ENCODE peak calls at places on chromosomes 5 and 9, in ten cellular contexts. One of them, this sample, is unnamed.
A peak's percentile ranks its signal among the peaks of the same experiment; 100 is the strongest.

GRCh38 chr5:105371169-105371568 is 1808.6 kb upstream of the NUDT12 start:
- DNase-seq in heart right ventricle: no peak
- DNase-seq in body of pancreas: no peak
- DNase-seq in endothelial cell of umbilical vein: no peak
- DNase-seq in naive thymus-derived CD4-positive, alpha-beta T cell: no peak
- DNase-seq in ovary: no peak
- DNase-seq in left lung: no peak
- DNase-seq in CD8-positive, alpha-beta memory T cell: no peak
- DNase-seq in uterus: no peak
- DNase-seq in mucosa of descending colon: no peak
- DNase-seq in this sample: no peak

GRCh38 chr9:80648336-80648735 is 1041.0 kb downstream of the TLE1 start:
- DNase-seq in heart right ventricle: no peak
- DNase-seq in body of pancreas: no peak
- DNase-seq in endothelial cell of umbilical vein: no peak
- DNase-seq in naive thymus-derived CD4-positive, alpha-beta T cell: no peak
- DNase-seq in ovary: no peak
- DNase-seq in left lung: no peak
- DNase-seq in CD8-positive, alpha-beta memory T cell: no peak
- DNase-seq in uterus: no peak
- DNase-seq in mucosa of descending colon: no peak
- DNase-seq in this sample: no peak

GRCh38 chr5:59656351-59657254 is 236.9 kb downstream of the PDE4D start:
- DNase-seq in heart right ventricle: no peak
- DNase-seq in body of pancreas: no peak
- DNase-seq in endothelial cell of umbilical vein: no peak
- DNase-seq in naive thymus-derived CD4-positive, alpha-beta T cell: no peak
- DNase-seq in ovary: no peak
- DNase-seq in left lung: no peak
- DNase-seq in CD8-positive, alpha-beta memory T cell: no peak
- DNase-seq in uterus: no peak
- DNase-seq in mucosa of descending colon: no peak
- DNase-seq in this sample: no peak

GRCh38 chr5:135360278-135361274 is 38.5 kb downstream of the MACROH2A1 start:
- DNase-seq in heart right ventricle: no peak
- DNase-seq in body of pancreas: no peak
- DNase-seq in endothelial cell of umbilical vein: no peak
- DNase-seq in naive thymus-derived CD4-positive, alpha-beta T cell: no peak
- DNase-seq in ovary: no peak
- DNase-seq in left lung: no peak
- DNase-seq in CD8-positive, alpha-beta memory T cell: no peak
- DNase-seq in uterus: no peak
- DNase-seq in mucosa of descending colon: no peak
- DNase-seq in this sample: no peak

GRCh38 chr5:112479418-112479817 is 60.3 kb upstream of the EPB41L4A start:
- DNase-seq in heart right ventricle: no peak
- DNase-seq in body of pancreas: no peak
- DNase-seq in endothelial cell of umbilical vein: peak; percentile 76
- DNase-seq in naive thymus-derived CD4-positive, alpha-beta T cell: no peak
- DNase-seq in ovary: no peak
- DNase-seq in left lung: no peak
- DNase-seq in CD8-positive, alpha-beta memory T cell: no peak
- DNase-seq in uterus: no peak
- DNase-seq in mucosa of descending colon: no peak
- DNase-seq in this sample: no peak

GRCh38 chr9:93464876-93465275 is 11.5 kb upstream of the FAM120AOS start:
- DNase-seq in heart right ventricle: no peak
- DNase-seq in body of pancreas: no peak
- DNase-seq in endothelial cell of umbilical vein: no peak
- DNase-seq in naive thymus-derived CD4-positive, alpha-beta T cell: no peak
- DNase-seq in ovary: no peak
- DNase-seq in left lung: no peak
- DNase-seq in CD8-positive, alpha-beta memory T cell: no peak
- DNase-seq in uterus: no peak
- DNase-seq in mucosa of descending colon: no peak
- DNase-seq in this sample: no peak

GRCh38 chr5:52888363-52888762 is 100.6 kb downstream of the ITGA1 start:
- DNase-seq in heart right ventricle: no peak
- DNase-seq in body of pancreas: no peak
- DNase-seq in endothelial cell of umbilical vein: no peak
- DNase-seq in naive thymus-derived CD4-positive, alpha-beta T cell: no peak
- DNase-seq in ovary: no peak
- DNase-seq in left lung: no peak
- DNase-seq in CD8-positive, alpha-beta memory T cell: no peak
- DNase-seq in uterus: no peak
- DNase-seq in mucosa of descending colon: no peak
- DNase-seq in this sample: no peak

GRCh38 chr5:179486596-179487051 is 63.7 kb upstream of the RUFY1 start:
- DNase-seq in heart right ventricle: no peak
- DNase-seq in body of pancreas: no peak
- DNase-seq in endothelial cell of umbilical vein: no peak
- DNase-seq in naive thymus-derived CD4-positive, alpha-beta T cell: no peak
- DNase-seq in ovary: no peak
- DNase-seq in left lung: no peak
- DNase-seq in CD8-positive, alpha-beta memory T cell: no peak
- DNase-seq in uterus: no peak
- DNase-seq in mucosa of descending colon: no peak
- DNase-seq in this sample: no peak

GRCh38 chr5:174690256-174690655 is 34.1 kb upstream of the MSX2 start:
- DNase-seq in heart right ventricle: no peak
- DNase-seq in body of pancreas: no peak
- DNase-seq in endothelial cell of umbilical vein: no peak
- DNase-seq in naive thymus-derived CD4-positive, alpha-beta T cell: no peak
- DNase-seq in ovary: no peak
- DNase-seq in left lung: no peak
- DNase-seq in CD8-positive, alpha-beta memory T cell: no peak
- DNase-seq in uterus: no peak
- DNase-seq in mucosa of descending colon: no peak
- DNase-seq in this sample: no peak

GRCh38 chr5:72841756-72842535 is 25.5 kb downstream of the TNPO1 start:
- DNase-seq in heart right ventricle: no peak
- DNase-seq in body of pancreas: no peak
- DNase-seq in endothelial cell of umbilical vein: peak; percentile 73
- DNase-seq in naive thymus-derived CD4-positive, alpha-beta T cell: no peak
- DNase-seq in ovary: no peak
- DNase-seq in left lung: no peak
- DNase-seq in CD8-positive, alpha-beta memory T cell: no peak
- DNase-seq in uterus: no peak
- DNase-seq in mucosa of descending colon: no peak
- DNase-seq in this sample: no peak

GRCh38 chr5:82327961-82328360 is 49.8 kb upstream of the RPS23 start:
- DNase-seq in heart right ventricle: no peak
- DNase-seq in body of pancreas: no peak
- DNase-seq in endothelial cell of umbilical vein: no peak
- DNase-seq in naive thymus-derived CD4-positive, alpha-beta T cell: no peak
- DNase-seq in ovary: no peak
- DNase-seq in left lung: no peak
- DNase-seq in CD8-positive, alpha-beta memory T cell: no peak
- DNase-seq in uterus: no peak
- DNase-seq in mucosa of descending colon: no peak
- DNase-seq in this sample: no peak

GRCh38 chr9:92324889-92325268 is 271 bp downstream of the NOL8 start:
- DNase-seq in heart right ventricle: no peak
- DNase-seq in body of pancreas: no peak
- DNase-seq in endothelial cell of umbilical vein: no peak
- DNase-seq in naive thymus-derived CD4-positive, alpha-beta T cell: no peak
- DNase-seq in ovary: no peak
- DNase-seq in left lung: no peak
- DNase-seq in CD8-positive, alpha-beta memory T cell: no peak
- DNase-seq in uterus: no peak
- DNase-seq in mucosa of descending colon: peak; percentile 67
- DNase-seq in this sample: no peak

GRCh38 chr9:27395484-27395921 is 98.6 kb upstream of the EQTN start:
- DNase-seq in heart right ventricle: no peak
- DNase-seq in body of pancreas: no peak
- DNase-seq in endothelial cell of umbilical vein: no peak
- DNase-seq in naive thymus-derived CD4-positive, alpha-beta T cell: no peak
- DNase-seq in ovary: no peak
- DNase-seq in left lung: no peak
- DNase-seq in CD8-positive, alpha-beta memory T cell: no peak
- DNase-seq in uterus: no peak
- DNase-seq in mucosa of descending colon: no peak
- DNase-seq in this sample: no peak

GRCh38 chr5:1174122-1174936 is 27.1 kb upstream of the SLC6A19 start:
- DNase-seq in heart right ventricle: peak; percentile 68
- DNase-seq in body of pancreas: peak; percentile 72
- DNase-seq in endothelial cell of umbilical vein: peak; percentile 63
- DNase-seq in naive thymus-derived CD4-positive, alpha-beta T cell: no peak
- DNase-seq in ovary: no peak
- DNase-seq in left lung: peak; percentile 38
- DNase-seq in CD8-positive, alpha-beta memory T cell: no peak
- DNase-seq in uterus: peak; percentile 25
- DNase-seq in mucosa of descending colon: peak; percentile 74
- DNase-seq in this sample: peak; percentile 25

GRCh38 chr9:88947581-88948573 is 43.4 kb upstream of the S1PR3 start:
- DNase-seq in heart right ventricle: no peak
- DNase-seq in body of pancreas: no peak
- DNase-seq in endothelial cell of umbilical vein: no peak
- DNase-seq in naive thymus-derived CD4-positive, alpha-beta T cell: no peak
- DNase-seq in ovary: no peak
- DNase-seq in left lung: no peak
- DNase-seq in CD8-positive, alpha-beta memory T cell: no peak
- DNase-seq in uterus: no peak
- DNase-seq in mucosa of descending colon: no peak
- DNase-seq in this sample: no peak

GRCh38 chr5:141969783-141970741 is 1.2 kb downstream of the RNF14 start:
- DNase-seq in heart right ventricle: no peak
- DNase-seq in body of pancreas: no peak
- DNase-seq in endothelial cell of umbilical vein: no peak
- DNase-seq in naive thymus-derived CD4-positive, alpha-beta T cell: no peak
- DNase-seq in ovary: no peak
- DNase-seq in left lung: no peak
- DNase-seq in CD8-positive, alpha-beta memory T cell: no peak
- DNase-seq in uterus: no peak
- DNase-seq in mucosa of descending colon: no peak
- DNase-seq in this sample: no peak

GRCh38 chr5:138594305-138595058 is 19.3 kb upstream of the HSPA9 start:
- DNase-seq in heart right ventricle: no peak
- DNase-seq in body of pancreas: no peak
- DNase-seq in endothelial cell of umbilical vein: no peak
- DNase-seq in naive thymus-derived CD4-positive, alpha-beta T cell: no peak
- DNase-seq in ovary: no peak
- DNase-seq in left lung: no peak
- DNase-seq in CD8-positive, alpha-beta memory T cell: no peak
- DNase-seq in uterus: no peak
- DNase-seq in mucosa of descending colon: no peak
- DNase-seq in this sample: no peak

GRCh38 chr9:129666575-129666974 is 1.1 kb downstream of the PRRX2 start:
- DNase-seq in heart right ventricle: no peak
- DNase-seq in body of pancreas: no peak
- DNase-seq in endothelial cell of umbilical vein: no peak
- DNase-seq in naive thymus-derived CD4-positive, alpha-beta T cell: no peak
- DNase-seq in ovary: no peak
- DNase-seq in left lung: no peak
- DNase-seq in CD8-positive, alpha-beta memory T cell: no peak
- DNase-seq in uterus: no peak
- DNase-seq in mucosa of descending colon: no peak
- DNase-seq in this sample: no peak

DNA sequence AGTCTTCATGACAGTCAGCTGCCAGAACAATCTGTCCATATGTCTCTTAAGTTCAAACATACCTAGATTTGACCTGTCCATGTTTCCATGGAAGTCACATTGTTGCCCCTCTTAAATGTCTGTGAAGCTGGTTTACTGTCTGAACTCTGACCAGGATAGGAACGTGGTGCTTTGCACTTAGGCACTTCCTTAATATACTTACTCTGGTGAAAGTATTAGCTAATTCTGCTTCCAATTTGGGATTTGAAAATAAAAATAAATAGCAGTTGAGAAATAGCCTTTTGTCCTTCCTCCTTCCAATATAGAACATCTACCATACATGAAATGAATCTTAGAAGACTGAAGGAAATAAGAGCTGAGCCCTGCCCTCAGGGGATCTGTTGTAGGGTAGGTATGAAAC is 524.5 kb upstream of the CLINT1 start:
- DNase-seq in heart right ventricle: no peak
- DNase-seq in body of pancreas: no peak
- DNase-seq in endothelial cell of umbilical vein: no peak
- DNase-seq in naive thymus-derived CD4-positive, alpha-beta T cell: no peak
- DNase-seq in ovary: no peak
- DNase-seq in left lung: no peak
- DNase-seq in CD8-positive, alpha-beta memory T cell: no peak
- DNase-seq in uterus: no peak
- DNase-seq in mucosa of descending colon: no peak
- DNase-seq in this sample: no peak
- H3K9me3 ChIP-seq in heart right ventricle: peaks cover 8% of the 10 kb centered on the region
- H3K9me3 ChIP-seq in body of pancreas: no peaks in the 10 kb centered on the region
- H3K9me3 ChIP-seq in endothelial cell of umbilical vein: no peaks in the 10 kb centered on the region
- H3K9me3 ChIP-seq in naive thymus-derived CD4-positive, alpha-beta T cell: no peaks in the 10 kb centered on the region
- H3K9me3 ChIP-seq in ovary: no peaks in the 10 kb centered on the region
- H3K9me3 ChIP-seq in left lung: peaks cover 14% of the 10 kb centered on the region
- H3K9me3 ChIP-seq in CD8-positive, alpha-beta memory T cell: no peaks in the 10 kb centered on the region
- H3K9me3 ChIP-seq in uterus: no peaks in the 10 kb centered on the region
- H3K9me3 ChIP-seq in mucosa of descending colon: no peaks in the 10 kb centered on the region
- H3K9me3 ChIP-seq in this sample: no peaks in the 10 kb centered on the region

GRCh38 chr9:112997236-112997941 is 14.6 kb downstream of the ZNF883 start:
- DNase-seq in heart right ventricle: no peak
- DNase-seq in body of pancreas: no peak
- DNase-seq in endothelial cell of umbilical vein: no peak
- DNase-seq in naive thymus-derived CD4-positive, alpha-beta T cell: no peak
- DNase-seq in ovary: no peak
- DNase-seq in left lung: no peak
- DNase-seq in CD8-positive, alpha-beta memory T cell: no peak
- DNase-seq in uterus: no peak
- DNase-seq in mucosa of descending colon: no peak
- DNase-seq in this sample: no peak
- H3K9me3 ChIP-seq in heart right ventricle: peaks cover 87% of the 10 kb centered on the region
- H3K9me3 ChIP-seq in body of pancreas: peaks cover 6% of the 10 kb centered on the region
- H3K9me3 ChIP-seq in endothelial cell of umbilical vein: peaks cover 11% of the 10 kb centered on the region
- H3K9me3 ChIP-seq in naive thymus-derived CD4-positive, alpha-beta T cell: peaks cover 59% of the 10 kb centered on the region
- H3K9me3 ChIP-seq in ovary: peaks cover 4% of the 10 kb centered on the region
- H3K9me3 ChIP-seq in left lung: peaks cover 96% of the 10 kb centered on the region
- H3K9me3 ChIP-seq in CD8-positive, alpha-beta memory T cell: peaks cover 33% of the 10 kb centered on the region
- H3K9me3 ChIP-seq in uterus: no peaks in the 10 kb centered on the region
- H3K9me3 ChIP-seq in mucosa of descending colon: peaks cover 82% of the 10 kb centered on the region
- H3K9me3 ChIP-seq in this sample: peaks cover 15% of the 10 kb centered on the region

GRCh38 chr5:66769839-66770617 is 173.8 kb downstream of the MAST4 start:
- DNase-seq in heart right ventricle: no peak
- DNase-seq in body of pancreas: no peak
- DNase-seq in endothelial cell of umbilical vein: no peak
- DNase-seq in naive thymus-derived CD4-positive, alpha-beta T cell: no peak
- DNase-seq in ovary: peak; percentile 23
- DNase-seq in left lung: no peak
- DNase-seq in CD8-positive, alpha-beta memory T cell: no peak
- DNase-seq in uterus: no peak
- DNase-seq in mucosa of descending colon: no peak
- DNase-seq in this sample: no peak
- H3K9me3 ChIP-seq in heart right ventricle: no peaks in the 10 kb centered on the region
- H3K9me3 ChIP-seq in body of pancreas: no peaks in the 10 kb centered on the region
- H3K9me3 ChIP-seq in endothelial cell of umbilical vein: no peaks in the 10 kb centered on the region
- H3K9me3 ChIP-seq in naive thymus-derived CD4-positive, alpha-beta T cell: no peaks in the 10 kb centered on the region
- H3K9me3 ChIP-seq in ovary: no peaks in the 10 kb centered on the region
- H3K9me3 ChIP-seq in left lung: no peaks in the 10 kb centered on the region
- H3K9me3 ChIP-seq in CD8-positive, alpha-beta memory T cell: no peaks in the 10 kb centered on the region
- H3K9me3 ChIP-seq in uterus: no peaks in the 10 kb centered on the region
- H3K9me3 ChIP-seq in mucosa of descending colon: no peaks in the 10 kb centered on the region
- H3K9me3 ChIP-seq in this sample: no peaks in the 10 kb centered on the region

DNA sequence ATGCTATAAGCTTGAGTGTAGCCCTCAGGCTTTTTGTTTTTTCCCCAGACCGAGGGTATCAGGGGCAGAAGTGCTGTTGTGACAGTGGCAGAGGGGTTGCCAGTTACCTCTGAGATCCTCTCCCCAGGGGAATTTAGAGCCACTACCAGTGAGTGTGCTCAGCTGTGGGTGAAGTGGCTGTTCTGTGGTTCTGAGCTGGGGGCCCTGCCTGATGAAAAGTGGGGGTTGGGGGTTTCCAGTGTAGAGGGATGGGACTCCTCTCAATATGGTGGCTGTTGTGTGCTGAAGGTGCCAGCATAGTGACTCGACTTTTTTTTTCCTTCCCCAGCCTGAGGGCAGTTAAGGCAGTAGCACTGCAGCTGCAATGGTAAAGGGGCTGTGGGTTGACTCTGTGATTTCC is 506.7 kb downstream of the TMEM232 start:
- DNase-seq in heart right ventricle: no peak
- DNase-seq in body of pancreas: no peak
- DNase-seq in endothelial cell of umbilical vein: no peak
- DNase-seq in naive thymus-derived CD4-positive, alpha-beta T cell: no peak
- DNase-seq in ovary: no peak
- DNase-seq in left lung: no peak
- DNase-seq in CD8-positive, alpha-beta memory T cell: no peak
- DNase-seq in uterus: no peak
- DNase-seq in mucosa of descending colon: no peak
- DNase-seq in this sample: no peak
- H3K9me3 ChIP-seq in heart right ventricle: peaks cover 43% of the 10 kb centered on the region
- H3K9me3 ChIP-seq in body of pancreas: no peaks in the 10 kb centered on the region
- H3K9me3 ChIP-seq in endothelial cell of umbilical vein: peaks cover 2% of the 10 kb centered on the region
- H3K9me3 ChIP-seq in naive thymus-derived CD4-positive, alpha-beta T cell: peaks cover 32% of the 10 kb centered on the region
- H3K9me3 ChIP-seq in ovary: no peaks in the 10 kb centered on the region
- H3K9me3 ChIP-seq in left lung: peaks cover 77% of the 10 kb centered on the region
- H3K9me3 ChIP-seq in CD8-positive, alpha-beta memory T cell: no peaks in the 10 kb centered on the region
- H3K9me3 ChIP-seq in uterus: no peaks in the 10 kb centered on the region
- H3K9me3 ChIP-seq in mucosa of descending colon: peaks cover 39% of the 10 kb centered on the region
- H3K9me3 ChIP-seq in this sample: no peaks in the 10 kb centered on the region